ENCODE peak calls at places on chromosomes 7 and 10, in four cellular contexts. T is endothelial cell of umbilical vein, P is A549, C is stomach. Z is an unnamed sample. For H3K4me1, the result is how much of the 10 kb centered on the place peaks cover.

GRCh38 chr7:10940748-10941358 is 32.8 kb upstream of the PHF14 start:
- DNase-seq in T (no peak), P (no peak), C (no peak), Z (no peak)

GRCh38 chr7:2612445-2613112 is 19.2 kb upstream of the TTYH3 start:
- DNase-seq in C (peak), P (no peak), T (no peak), Z (peak)

GRCh38 chr7:107966701-107967100 is 36.3 kb downstream of the LAMB1 start:
- DNase-seq in P (peak), C (no peak), T (no peak), Z (no peak)

GRCh38 chr7:102296179-102296438 is 9.4 kb downstream of the SH2B2 start:
- DNase-seq in T (no peak), C (no peak), P (no peak), Z (no peak)

GRCh38 chr7:54538122-54538521 is 4.1 kb upstream of the VSTM2A start:
- DNase-seq in T (no peak), P (no peak), C (no peak), Z (no peak)

GRCh38 chr7:40716052-40716451 is 581.2 kb downstream of the SUGCT start:
- DNase-seq in C (no peak), P (no peak), T (no peak), Z (no peak)

GRCh38 chr7:151679073-151679708 is 159.5 kb upstream of the RHEB start:
- DNase-seq in P (no peak), T (no peak), C (no peak), Z (no peak)

GRCh38 chr7:151754142-151754590 is 122.7 kb downstream of the PRKAG2 start:
- DNase-seq in P (peak), C (peak), T (peak), Z (peak)

GRCh38 chr7:5549096-5549896 is 125.7 kb upstream of the TNRC18 start:
- DNase-seq in P (peak), C (peak), T (peak), Z (no peak)

GRCh38 chr10:119207713-119208552 is 562 bp downstream of the GRK5 start:
- DNase-seq in P (peak), T (peak), C (peak), Z (peak)

GRCh38 chr7:110204527-110204926 is 886.4 kb upstream of the LRRN3 start:
- DNase-seq in C (no peak), T (no peak), P (peak), Z (no peak)

DNA sequence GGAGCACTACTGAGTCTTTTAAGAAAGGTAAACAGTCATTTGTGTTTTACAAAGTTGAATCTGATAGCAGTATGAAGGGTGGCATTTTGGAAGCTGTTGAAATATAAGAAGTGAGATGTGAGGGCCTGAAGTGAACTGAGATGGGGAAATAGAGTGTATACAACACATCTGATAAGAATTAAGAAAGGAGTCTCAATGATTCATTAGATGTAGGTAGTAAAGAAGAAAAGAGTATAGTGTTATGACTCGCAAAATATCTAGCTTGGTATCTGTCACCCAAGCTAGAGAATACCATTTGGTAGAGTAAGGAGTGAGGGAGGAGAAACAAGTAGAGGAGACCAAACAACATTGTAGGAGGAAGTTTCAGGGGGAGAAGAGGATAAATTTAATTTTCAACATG is 5.3 kb downstream of the PTPN12 start:
- DNase-seq in P (no peak), C (no peak), T (no peak), Z (no peak)
- TF ChIP-seq CTCF in P (no peak), C (no peak), T (no peak), Z (no peak)

GRCh38 chr10:22723343-22723779 is 9.0 kb upstream of the PIP4K2A start:
- DNase-seq in C (no peak), T (no peak), P (no peak), Z (no peak)
- H3K4me1 ChIP-seq in C (under half), T (under half), P (under half), Z (under half)

DNA sequence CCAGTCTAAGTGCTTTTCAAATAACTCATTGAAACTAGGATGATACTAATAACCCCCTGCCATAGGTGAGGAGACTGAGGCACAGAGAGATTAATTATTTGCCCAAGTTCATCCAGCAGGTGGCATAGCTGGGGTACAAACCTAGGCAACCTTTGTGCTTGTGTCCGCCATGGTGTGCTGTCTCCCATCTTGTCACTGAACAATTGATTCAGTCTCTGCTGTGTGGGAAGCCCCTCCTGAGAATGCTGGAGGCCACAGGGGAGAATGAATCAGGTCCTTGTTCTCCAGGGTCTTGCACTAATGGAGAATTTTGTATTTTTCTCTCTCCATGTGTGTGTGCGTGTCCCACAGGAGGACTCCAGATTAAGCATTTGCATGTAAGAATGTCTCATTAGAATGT is 15.8 kb upstream of the TMEM236 start:
- DNase-seq in C (no peak), T (no peak), P (no peak), Z (no peak)
- TF ChIP-seq CTCF in C (no peak), T (peak), P (no peak), Z (no peak)

DNA sequence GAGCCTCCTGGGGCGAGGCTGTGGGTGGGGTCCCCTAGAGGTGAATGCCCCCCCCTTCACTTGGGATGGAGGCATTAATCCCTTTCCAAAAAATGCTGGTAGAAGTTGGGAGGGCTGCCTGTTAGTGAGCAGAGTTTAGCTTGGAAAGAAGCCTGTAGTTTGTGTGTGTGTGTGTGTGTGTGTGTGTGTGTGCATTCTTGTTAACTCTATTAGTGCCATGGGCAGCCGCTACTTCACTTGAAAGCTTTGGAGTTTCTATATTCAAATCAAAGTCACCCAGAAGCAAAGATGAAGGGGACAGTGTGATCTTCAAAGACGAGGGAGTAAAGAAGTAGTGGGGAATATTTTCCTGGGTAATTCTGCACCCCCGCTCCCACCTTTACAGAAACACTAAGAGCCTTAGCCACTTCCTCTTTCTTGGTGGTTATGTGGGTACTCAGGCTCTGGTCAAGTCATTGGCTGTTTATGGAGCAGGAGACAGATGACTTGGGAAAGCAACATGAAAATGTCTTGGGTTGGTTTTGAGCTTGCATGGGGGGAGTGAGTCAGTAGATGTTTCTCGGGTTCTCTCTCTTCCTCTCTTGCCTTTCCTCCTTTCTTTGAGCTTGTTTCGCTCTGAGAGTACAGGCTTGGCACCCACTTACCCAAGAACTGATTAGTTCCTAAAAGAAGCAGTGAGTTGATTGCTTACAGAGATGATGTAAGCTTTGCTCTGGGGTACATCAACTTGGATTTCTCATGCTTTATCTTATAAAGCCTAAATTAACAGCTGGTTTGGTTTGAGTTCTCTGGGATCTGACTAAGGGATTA is 35.9 kb downstream of the TCF7L2 start:
- DNase-seq in T (no peak), C (no peak), P (no peak), Z (no peak)
- H3K4me1 ChIP-seq in T (under half), C (half or more), P (under half), Z (under half)

DNA sequence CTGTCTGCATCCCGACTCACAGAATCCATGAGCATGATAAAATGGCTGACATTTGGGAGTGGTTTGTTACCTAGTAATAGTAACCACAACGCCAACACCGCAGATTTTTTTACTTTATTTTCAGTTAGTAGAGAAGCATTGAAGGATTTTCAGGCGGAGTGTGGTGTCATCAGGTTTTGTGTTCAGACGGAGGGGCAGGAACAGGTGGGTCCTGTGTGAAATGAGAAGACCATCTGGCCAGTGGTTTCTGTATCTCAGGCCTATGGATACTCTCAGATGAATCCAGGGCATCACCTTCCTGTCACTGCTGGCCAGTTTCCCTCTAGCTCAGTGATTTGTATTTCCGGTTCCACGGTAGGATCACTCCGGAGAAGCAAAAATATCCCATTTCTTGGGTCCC is 89.6 kb downstream of the NPY start:
- DNase-seq in C (no peak), P (no peak), T (no peak), Z (no peak)
- TF ChIP-seq CTCF in C (no peak), P (no peak), T (no peak), Z (no peak)

GRCh38 chr10:1579671-1580070 is 157.7 kb downstream of the ADARB2 start:
- DNase-seq in P (no peak), C (no peak), T (no peak), Z (no peak)
- H3K4me1 ChIP-seq in P (under half), C (under half), T (under half), Z (under half)

GRCh38 chr7:148151778-148152177 is 438.8 kb upstream of the C7orf33 start:
- DNase-seq in C (no peak), T (no peak), P (no peak), Z (no peak)
- TF ChIP-seq CTCF in C (no peak), T (no peak), P (no peak), Z (no peak)

GRCh38 chr7:111535142-111535541 is 27.1 kb downstream of the IMMP2L start:
- DNase-seq in C (no peak), P (no peak), T (no peak), Z (no peak)

GRCh38 chr7:111540199-111540815 is 22.0 kb downstream of the IMMP2L start:
- DNase-seq in C (no peak), T (no peak), P (no peak), Z (no peak)

GRCh38 chr7:111537134-111537533 is 25.2 kb downstream of the IMMP2L start:
- DNase-seq in C (no peak), P (no peak), T (no peak), Z (no peak)

GRCh38 chr7:111541067-111541466 is 21.2 kb downstream of the IMMP2L start:
- DNase-seq in P (no peak), T (no peak), C (no peak), Z (no peak)
- H3K4me1 ChIP-seq in P (under half), T (under half), C (under half), Z (under half)

GRCh38 chr10:14967897-14968296 is 8.7 kb downstream of the MEIG1 start:
- DNase-seq in T (no peak), C (no peak), P (no peak), Z (no peak)

GRCh38 chr10:14975672-14976273 is 16.6 kb downstream of the MEIG1 start:
- DNase-seq in P (peak), C (no peak), T (no peak), Z (no peak)

GRCh38 chr10:14971867-14972448 is 12.8 kb downstream of the MEIG1 start:
- DNase-seq in P (peak), T (peak), C (peak), Z (no peak)
- TF ChIP-seq CTCF in P (peak), T (peak), C (peak), Z (peak)

DNA sequence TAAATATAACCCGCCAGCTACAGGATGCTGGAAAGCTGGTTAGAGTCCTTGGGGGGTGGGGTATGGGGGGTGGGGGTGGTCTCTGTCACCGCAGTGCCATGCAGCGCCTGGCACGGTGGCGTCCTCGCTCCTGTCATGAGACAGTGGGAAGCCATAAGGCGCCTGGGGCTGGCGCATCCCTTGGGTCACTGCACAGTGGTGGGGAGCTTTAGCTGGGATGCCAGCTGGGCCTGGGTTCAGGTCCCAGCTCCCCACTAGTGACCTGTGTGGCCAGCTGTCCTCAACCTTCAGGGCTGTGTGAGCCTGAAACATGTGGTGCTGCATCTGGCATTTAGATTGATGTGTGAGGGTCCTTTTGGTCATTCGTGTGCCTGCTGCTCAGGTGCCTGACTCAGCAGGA is 93.9 kb downstream of the BMS1 start:
- DNase-seq in C (no peak), P (no peak), T (no peak), Z (no peak)
- H3K4me1 ChIP-seq in C (under half), P (under half), T (under half), Z (under half)